ENCODE peak calls at places on chromosome 3, in seven cellular contexts. X, E, H, Y, P, Z and D are unnamed samples.

GRCh38 chr3:126293370-126294082 is 63.7 kb downstream of the KLF15 start:
- DNase-seq in X (no peak), E (no peak), H (no peak), Y (no peak), P (no peak), Z (peak; percentile 73), D (no peak)

GRCh38 chr3:26562324-26562723 is 60.2 kb upstream of the LRRC3B start:
- DNase-seq in X (no peak), E (no peak), H (no peak), Y (no peak), P (no peak), Z (no peak), D (no peak)

GRCh38 chr3:48016336-48016973 is at the start of gene MAP4:
- DNase-seq in X (no peak), E (no peak), H (no peak), Y (no peak), P (no peak), Z (no peak), D (no peak)

GRCh38 chr3:129276385-129276784 is 2.3 kb upstream of the HMCES start:
- DNase-seq in X (no peak), E (no peak), H (no peak), Y (no peak), P (no peak), Z (no peak), D (peak; percentile 78)

GRCh38 chr3:71201939-71202338 is 381.6 kb downstream of the FOXP1 start:
- DNase-seq in X (no peak), E (peak; percentile 77), H (no peak), Y (no peak), P (no peak), Z (peak; percentile 67), D (no peak)

GRCh38 chr3:114553949-114554593 is 260.2 kb downstream of the TIGIT start:
- DNase-seq in X (no peak), E (no peak), H (no peak), Y (no peak), P (no peak), Z (no peak), D (no peak)

GRCh38 chr3:30232142-30232541 is 374.3 kb upstream of the TGFBR2 start:
- DNase-seq in X (no peak), E (no peak), H (no peak), Y (no peak), P (no peak), Z (no peak), D (no peak)

GRCh38 chr3:66997560-66998074 is 490 bp upstream of the KBTBD8 start:
- DNase-seq in X (no peak), E (no peak), H (no peak), Y (no peak), P (no peak), Z (peak; percentile 56), D (no peak)

GRCh38 chr3:52484680-52485461 is 10.3 kb upstream of the STAB1 start:
- DNase-seq in X (no peak), E (no peak), H (no peak), Y (no peak), P (no peak), Z (no peak), D (no peak)

GRCh38 chr3:38636881-38637280 is 12.6 kb downstream of the SCN5A start:
- DNase-seq in X (no peak), E (no peak), H (no peak), Y (no peak), P (no peak), Z (no peak), D (no peak)

GRCh38 chr3:45226206-45226915 is at the start of gene TMEM158:
- DNase-seq in X (peak; percentile 73), E (peak; percentile 90), H (peak; percentile 81), Y (peak; percentile 93), P (peak; percentile 61), Z (peak; percentile 87), D (peak; percentile 95)

GRCh38 chr3:176734146-176734545 is 463.1 kb downstream of the TBL1XR1 start:
- DNase-seq in X (no peak), E (no peak), H (no peak), Y (no peak), P (no peak), Z (no peak), D (no peak)

GRCh38 chr3:52222319-52223221 is 2.9 kb downstream of the TLR9 start:
- DNase-seq in X (no peak), E (peak; percentile 59), H (no peak), Y (no peak), P (no peak), Z (no peak), D (no peak)

GRCh38 chr3:67783281-67784250 is 129.2 kb upstream of the SUCLG2 start:
- DNase-seq in X (no peak), E (no peak), H (no peak), Y (no peak), P (no peak), Z (no peak), D (no peak)

GRCh38 chr3:169146112-169146665 is 517.3 kb downstream of the MECOM start:
- DNase-seq in X (no peak), E (peak; percentile 59), H (peak; percentile 7), Y (peak; percentile 89), P (no peak), Z (peak; percentile 60), D (no peak)

GRCh38 chr3:40680685-40681657 is 156.2 kb downstream of the ZNF621 start:
- DNase-seq in X (no peak), E (no peak), H (no peak), Y (no peak), P (no peak), Z (no peak), D (no peak)

GRCh38 chr3:45252833-45253232 is 26.7 kb upstream of the TMEM158 start:
- DNase-seq in X (no peak), E (no peak), H (no peak), Y (no peak), P (no peak), Z (no peak), D (no peak)

GRCh38 chr3:72123908-72124441 is 339.0 kb upstream of the PROK2 start:
- DNase-seq in X (no peak), E (peak; percentile 75), H (peak; percentile 69), Y (no peak), P (no peak), Z (peak; percentile 85), D (no peak)

GRCh38 chr3:54322354-54322753 is 200.0 kb downstream of the CACNA2D3 start:
- DNase-seq in X (no peak), E (no peak), H (peak; percentile 44), Y (no peak), P (no peak), Z (no peak), D (no peak)

GRCh38 chr3:194272861-194273266 is 78.3 kb downstream of the CPN2 start:
- DNase-seq in X (no peak), E (peak; percentile 50), H (no peak), Y (peak; percentile 64), P (no peak), Z (no peak), D (no peak)

GRCh38 chr3:143529778-143530177 is 318.5 kb downstream of the SLC9A9 start:
- DNase-seq in X (no peak), E (no peak), H (no peak), Y (no peak), P (no peak), Z (no peak), D (no peak)

GRCh38 chr3:64207289-64208086 is 17.8 kb downstream of the PRICKLE2 start:
- DNase-seq in X (no peak), E (no peak), H (no peak), Y (no peak), P (no peak), Z (no peak), D (no peak)

GRCh38 chr3:130900959-130901358 is 7.1 kb downstream of the ATP2C1 start:
- DNase-seq in X (no peak), E (no peak), H (no peak), Y (no peak), P (no peak), Z (no peak), D (no peak)

GRCh38 chr3:264394-265156 is 68.0 kb downstream of the CHL1 start:
- DNase-seq in X (no peak), E (no peak), H (no peak), Y (no peak), P (no peak), Z (no peak), D (no peak)

GRCh38 chr3:82163907-82164520 is 402.6 kb upstream of the GBE1 start:
- DNase-seq in X (no peak), E (no peak), H (no peak), Y (no peak), P (no peak), Z (no peak), D (no peak)

GRCh38 chr3:161859870-161860450 is 363.4 kb downstream of the OTOL1 start:
- DNase-seq in X (no peak), E (no peak), H (no peak), Y (no peak), P (no peak), Z (no peak), D (no peak)

GRCh38 chr3:159866201-159866746 is 122.4 kb upstream of the IL12A start:
- DNase-seq in X (no peak), E (no peak), H (no peak), Y (no peak), P (no peak), Z (no peak), D (no peak)

GRCh38 chr3:9098716-9099675 is 135.7 kb upstream of the RAD18 start:
- DNase-seq in X (no peak), E (no peak), H (peak; percentile 27), Y (peak; percentile 67), P (no peak), Z (no peak), D (no peak)

GRCh38 chr3:142595951-142596725 is at the start of gene PLS1:
- DNase-seq in X (peak; percentile 84), E (peak; percentile 82), H (peak; percentile 90), Y (peak; percentile 96), P (peak; percentile 79), Z (peak; percentile 90), D (peak; percentile 80)

GRCh38 chr3:50255251-50255615 is 13.7 kb upstream of the SEMA3B start:
- DNase-seq in X (no peak), E (no peak), H (no peak), Y (no peak), P (no peak), Z (no peak), D (no peak)

GRCh38 chr3:123335007-123335670 is 113.8 kb downstream of the ADCY5 start:
- DNase-seq in X (no peak), E (no peak), H (no peak), Y (no peak), P (no peak), Z (peak; percentile 23), D (peak; percentile 38)

GRCh38 chr3:127808197-127808596 is 14.1 kb downstream of the MGLL start:
- DNase-seq in X (no peak), E (no peak), H (no peak), Y (no peak), P (no peak), Z (no peak), D (no peak)

GRCh38 chr3:136818191-136818850 is 605 bp upstream of the SLC35G2 start:
- DNase-seq in X (peak; percentile 23), E (no peak), H (no peak), Y (no peak), P (no peak), Z (no peak), D (no peak)